ENCODE peak calls at places on chromosome 16, in seven cellular contexts. P is HCT116, Z is hepatocyte, G is OCI-LY7, S is neural progenitor cell, J is GM23338, K is MM.1S. Q is an unnamed sample.

GRCh38 chr16:57679016-57679415 is 10.9 kb downstream of the ADGRG3 start:
- DNase-seq in S (no peak), G (no peak), P (no peak), K (no peak), J (no peak), Z (no peak), Q (no peak)

GRCh38 chr16:11683140-11683539 is 14.9 kb downstream of the SNN start:
- DNase-seq in P (no peak), S (no peak), Z (no peak), G (peak; percentile 68), J (no peak), K (no peak), Q (no peak)

GRCh38 chr16:68374251-68374805 is 63.5 kb downstream of the PRMT7 start:
- DNase-seq in J (no peak), Z (peak; percentile 42), G (no peak), P (no peak), S (no peak), K (no peak), Q (no peak)

GRCh38 chr16:19517424-19518089 is 4.3 kb downstream of the GDE1 start:
- DNase-seq in J (no peak), G (no peak), K (no peak), P (no peak), S (no peak), Z (no peak), Q (peak; percentile 62)

GRCh38 chr16:11824362-11824761 is 27.0 kb downstream of the RSL1D1 start:
- DNase-seq in K (no peak), Z (peak; percentile 46), P (no peak), G (no peak), S (no peak), J (no peak), Q (peak; percentile 13)

GRCh38 chr16:88914750-88915368 is 48.4 kb upstream of the PABPN1L start:
- DNase-seq in J (no peak), K (no peak), Z (no peak), P (no peak), S (no peak), G (no peak), Q (peak; percentile 88)

GRCh38 chr16:23597003-23597756 is 1.1 kb upstream of the NDUFAB1 start:
- DNase-seq in Z (peak; percentile 63), P (peak; percentile 50), S (peak; percentile 78), K (peak; percentile 33), G (peak; percentile 83), J (peak; percentile 77), Q (peak; percentile 26)

GRCh38 chr16:67537636-67538591 is 9.3 kb downstream of the RIPOR1 start:
- DNase-seq in S (peak; percentile 71), K (peak; percentile 36), Z (peak; percentile 79), J (peak; percentile 52), G (peak; percentile 46), P (no peak), Q (peak; percentile 50)

GRCh38 chr16:11321662-11322061 is 23.6 kb upstream of the RMI2 start:
- DNase-seq in G (no peak), S (no peak), P (no peak), J (no peak), Z (no peak), K (no peak), Q (no peak)

GRCh38 chr16:76653390-76654026 is 376.3 kb downstream of the CNTNAP4 start:
- DNase-seq in J (peak; percentile 86), K (peak; percentile 48), G (peak; percentile 59), P (no peak), S (peak; percentile 81), Z (peak; percentile 85), Q (peak; percentile 48)

GRCh38 chr16:67546761-67547422 is 15.4 kb upstream of the CTCF start:
- DNase-seq in Z (peak; percentile 83), K (peak; percentile 78), S (peak; percentile 86), J (peak; percentile 89), P (peak; percentile 34), G (peak; percentile 90), Q (peak; percentile 71)

GRCh38 chr16:89448656-89449055 is 41.7 kb downstream of the ANKRD11 start:
- DNase-seq in K (no peak), J (no peak), Z (no peak), P (no peak), G (no peak), S (no peak), Q (no peak)

GRCh38 chr16:31467858-31468257 is 4.1 kb upstream of the TGFB1I1 start:
- DNase-seq in Z (no peak), S (no peak), P (no peak), K (no peak), G (no peak), J (no peak), Q (no peak)

GRCh38 chr16:31466381-31466841 is 5.5 kb upstream of the TGFB1I1 start:
- DNase-seq in K (no peak), S (no peak), Z (no peak), G (no peak), P (no peak), J (no peak), Q (no peak)

GRCh38 chr16:31465788-31466370 is 6.1 kb upstream of the TGFB1I1 start:
- DNase-seq in S (no peak), K (no peak), J (no peak), G (no peak), P (no peak), Z (no peak), Q (no peak)

GRCh38 chr16:31464781-31465260 is 5.5 kb downstream of the ARMC5 start:
- DNase-seq in Z (no peak), G (no peak), K (no peak), S (no peak), J (no peak), P (no peak), Q (no peak)

DNA sequence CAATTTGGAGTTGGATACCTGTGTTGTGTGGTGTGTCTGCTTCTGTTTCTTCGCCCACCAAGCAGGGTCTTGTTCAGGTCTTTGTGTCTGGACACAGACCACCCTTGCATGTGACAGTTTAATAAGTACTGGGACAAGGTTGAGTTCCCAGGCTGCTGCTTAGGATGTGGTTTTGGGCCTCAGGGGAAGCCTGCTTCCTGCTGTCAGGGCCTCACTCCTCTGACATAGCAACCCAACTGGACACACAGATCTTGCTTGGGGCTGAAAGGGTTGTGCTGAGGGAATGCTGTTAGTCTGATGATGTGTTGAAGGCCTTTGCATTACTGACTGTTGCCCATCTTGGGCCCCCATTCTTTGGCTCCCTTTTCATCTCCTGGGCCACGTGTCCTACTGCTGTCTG is 4.8 kb upstream of the TGFB1I1 start:
- DNase-seq in Z (no peak), P (no peak), S (no peak), K (no peak), J (no peak), G (peak; percentile 59), Q (no peak)
- TF ChIP-seq EZH2phosphoT487 in Z (no peak), P (no peak), S (no peak), K (no peak), J (no peak), G (no peak), Q (no peak)

GRCh38 chr16:14360326-14361037 is 269.6 kb downstream of the PARN start:
- DNase-seq in Z (no peak), K (no peak), J (no peak), G (peak; percentile 48), S (no peak), P (no peak), Q (no peak)

GRCh38 chr16:14365200-14365851 is 264.7 kb downstream of the PARN start:
- DNase-seq in Z (no peak), G (no peak), J (no peak), S (no peak), P (no peak), K (no peak), Q (no peak)

GRCh38 chr16:14364386-14365199 is 265.5 kb downstream of the PARN start:
- DNase-seq in J (peak; percentile 30), Z (peak; percentile 77), P (peak; percentile 46), S (peak; percentile 43), G (no peak), K (no peak), Q (peak; percentile 82)

GRCh38 chr16:14364112-14364385 is 266.0 kb downstream of the PARN start:
- DNase-seq in P (no peak), J (no peak), G (no peak), K (no peak), Z (no peak), S (no peak), Q (no peak)

GRCh38 chr16:14362774-14363371 is 267.2 kb downstream of the PARN start:
- DNase-seq in J (no peak), G (no peak), P (no peak), Z (no peak), S (no peak), K (no peak), Q (peak; percentile 83)
- TF ChIP-seq EZH2phosphoT487 in J (no peak), G (no peak), P (no peak), Z (no peak), S (no peak), K (no peak), Q (no peak)

DNA sequence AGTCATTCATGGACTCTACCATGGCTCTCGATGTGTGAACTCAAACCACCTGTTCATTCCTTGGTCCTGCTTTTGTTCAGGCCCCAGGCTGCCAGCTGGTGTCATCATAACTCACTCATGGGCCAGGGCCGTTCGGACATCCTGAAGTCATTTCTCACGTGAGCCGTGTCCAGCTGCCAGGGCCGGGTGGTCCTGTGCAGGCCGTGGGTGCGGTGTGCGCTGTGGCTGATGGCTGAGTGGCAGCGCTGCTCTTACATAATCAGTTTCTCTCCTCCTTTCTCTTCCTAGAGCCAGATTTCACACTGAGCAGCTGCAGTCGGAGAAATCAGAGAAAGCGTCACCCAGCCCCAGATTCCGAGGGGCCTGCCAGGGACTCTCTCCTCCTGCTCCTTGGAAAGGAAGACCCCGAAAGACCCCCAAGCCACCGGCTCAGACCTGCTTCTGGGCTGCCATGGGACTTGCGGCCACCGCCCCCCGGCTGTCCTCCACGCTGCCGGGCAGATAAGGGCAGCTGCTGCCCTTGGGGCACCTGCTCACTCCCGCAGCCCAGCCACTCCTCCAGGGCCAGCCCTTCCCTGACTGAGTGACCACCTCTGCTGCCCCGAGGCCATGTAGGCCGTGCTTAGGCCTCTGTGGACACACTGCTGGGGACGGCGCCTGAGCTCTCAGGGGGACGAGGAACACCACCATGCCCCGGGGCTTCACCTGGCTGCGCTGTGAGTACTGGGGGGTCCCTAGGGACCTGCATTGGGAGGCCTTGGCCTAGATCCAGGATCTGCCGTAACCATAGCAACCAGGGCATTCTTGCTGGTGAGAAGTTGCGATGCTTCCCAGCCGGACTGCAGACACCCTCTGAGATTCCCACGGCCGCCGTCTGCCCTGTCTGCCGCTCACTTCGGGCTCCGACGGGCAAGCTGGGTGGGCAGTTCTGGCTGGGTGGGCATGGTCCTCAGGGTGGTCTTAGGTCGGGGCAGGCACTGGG is at the start of gene IL34:
- DNase-seq in K (no peak), J (no peak), G (no peak), P (no peak), S (no peak), Z (peak; percentile 10), Q (peak; percentile 45)
- TF ChIP-seq EZH2phosphoT487 in K (no peak), J (no peak), G (no peak), P (no peak), S (no peak), Z (no peak), Q (no peak)

GRCh38 chr16:81929841-81930240 is 81.4 kb downstream of the SDR42E1 start:
- DNase-seq in Z (no peak), P (no peak), G (no peak), S (no peak), K (no peak), J (no peak), Q (no peak)

GRCh38 chr16:81923296-81923695 is 88.0 kb downstream of the SDR42E1 start:
- DNase-seq in K (no peak), G (no peak), S (no peak), P (no peak), J (no peak), Z (no peak), Q (no peak)

GRCh38 chr16:81928975-81929374 is 82.3 kb downstream of the SDR42E1 start:
- DNase-seq in P (no peak), S (no peak), Z (no peak), G (no peak), K (no peak), J (peak; percentile 13), Q (no peak)

GRCh38 chr16:81927561-81928185 is 83.6 kb downstream of the SDR42E1 start:
- DNase-seq in S (no peak), K (no peak), P (no peak), Z (no peak), J (no peak), G (no peak), Q (no peak)

GRCh38 chr16:81926036-81926435 is 85.2 kb downstream of the SDR42E1 start:
- DNase-seq in G (no peak), Z (no peak), P (no peak), K (no peak), J (no peak), S (no peak), Q (no peak)
- TF ChIP-seq EZH2phosphoT487 in G (no peak), Z (no peak), P (no peak), K (no peak), J (no peak), S (no peak), Q (no peak)